ENCODE peak calls at places on chromosomes 4 and X, in nine cellular contexts. X is cardiac fibroblast, W is progenitor cell of endocrine pancreas, B is posterior cingulate gyrus, D is heart right ventricle, G is T-helper 1 cell, T is NCI-H1436, F is posterior vena cava, V is Panc1. M is an unnamed sample.

GRCh38 chrX:78357342-78358055 is 30.1 kb upstream of the CYSLTR1 start:
- DNase-seq in X (no peak), W (no peak), B (no peak), D (no peak), G (no peak), T (no peak), F (no peak), V (no peak), M (no peak)

GRCh38 chr4:46124773-46125172 is 919 bp upstream of the GABRG1 start:
- DNase-seq in X (no peak), W (no peak), B (peak; percentile 94), D (no peak), G (no peak), T (no peak), F (peak; percentile 46), V (no peak), M (no peak)

GRCh38 chr4:3371038-3371437 is 70.7 kb upstream of the HGFAC start:
- DNase-seq in X (peak; percentile 12), W (no peak), B (no peak), D (no peak), G (no peak), T (no peak), F (no peak), V (no peak), M (no peak)

GRCh38 chr4:147865926-147866325 is 134.0 kb downstream of the ARHGAP10 start:
- DNase-seq in X (peak; percentile 70), W (no peak), B (no peak), D (no peak), G (no peak), T (no peak), F (no peak), V (no peak), M (no peak)

GRCh38 chrX:53714580-53715335 is 28.2 kb upstream of the HUWE1 start:
- DNase-seq in X (peak; percentile 20), W (no peak), B (no peak), D (no peak), G (peak; percentile 13), T (no peak), F (no peak), V (no peak), M (no peak)

GRCh38 chr4:7172508-7172907 is 19.8 kb upstream of the SORCS2 start:
- DNase-seq in X (no peak), W (no peak), B (no peak), D (no peak), G (no peak), T (no peak), F (peak; percentile 36), V (no peak), M (no peak)

GRCh38 chr4:152778656-152779512 is 646 bp downstream of the TIGD4 start:
- DNase-seq in X (peak; percentile 28), W (no peak), B (peak; percentile 83), D (peak; percentile 9), G (no peak), T (peak; percentile 57), F (no peak), V (no peak), M (peak; percentile 47)

GRCh38 chr4:24583451-24584174 is 741 bp downstream of the DHX15 start:
- DNase-seq in X (peak; percentile 58), W (peak; percentile 59), B (peak; percentile 85), D (peak; percentile 69), G (peak; percentile 15), T (peak; percentile 34), F (peak; percentile 86), V (no peak), M (peak; percentile 76)

GRCh38 chr4:154492288-154492687 is 689 bp upstream of the DCHS2 start:
- DNase-seq in X (no peak), W (no peak), B (no peak), D (no peak), G (no peak), T (no peak), F (no peak), V (no peak), M (no peak)

GRCh38 chr4:2927016-2927695 is 36.0 kb downstream of the NOP14 start:
- DNase-seq in X (no peak), W (no peak), B (peak; percentile 60), D (no peak), G (no peak), T (no peak), F (peak; percentile 74), V (no peak), M (no peak)

M was measured in left cardiac atrium.